ENCODE peak calls at places on chromosomes 11 and 22, in ten cellular contexts. One of them, this sample, is unnamed.
A peak's percentile ranks its signal among the peaks of the same experiment; 100 is the strongest.

GRCh38 chr11:103395612-103396011 is 286.4 kb downstream of the DYNC2H1 start:
- DNase-seq in GM12865: no peak
- DNase-seq in cerebellar nuclear complex: no peak
- DNase-seq in stomach: no peak
- DNase-seq in activated T-helper 1 cell treated with Interleukin-2 at 50 U/mL for 16 hours: no peak
- DNase-seq in iPS-NIHi11: no peak
- DNase-seq in HT-29: no peak
- DNase-seq in Caki2: peak; percentile 63
- DNase-seq in fibroblast of lung: no peak
- DNase-seq in cardiac fibroblast: peak; percentile 79
- DNase-seq in this sample: no peak

GRCh38 chr11:6755303-6755952 is 16.3 kb downstream of the OR2AG2 start:
- DNase-seq in Caki2: peak; percentile 7
- DNase-seq in stomach: peak; percentile 27
- DNase-seq in cardiac fibroblast: peak; percentile 56
- DNase-seq in activated T-helper 1 cell treated with Interleukin-2 at 50 U/mL for 16 hours: no peak
- DNase-seq in GM12865: peak; percentile 38
- DNase-seq in iPS-NIHi11: peak; percentile 91
- DNase-seq in fibroblast of lung: peak; percentile 44
- DNase-seq in HT-29: peak; percentile 75
- DNase-seq in cerebellar nuclear complex: no peak
- DNase-seq in this sample: peak; percentile 39

GRCh38 chr11:119691020-119691666 is 37.9 kb downstream of the NECTIN1 start:
- DNase-seq in iPS-NIHi11: no peak
- DNase-seq in HT-29: no peak
- DNase-seq in GM12865: peak; percentile 39
- DNase-seq in activated T-helper 1 cell treated with Interleukin-2 at 50 U/mL for 16 hours: no peak
- DNase-seq in fibroblast of lung: no peak
- DNase-seq in cerebellar nuclear complex: no peak
- DNase-seq in stomach: no peak
- DNase-seq in Caki2: no peak
- DNase-seq in cardiac fibroblast: no peak
- DNase-seq in this sample: no peak

GRCh38 chr11:17751558-17751957 is 17.0 kb downstream of the KCNC1 start:
- DNase-seq in Caki2: no peak
- DNase-seq in HT-29: no peak
- DNase-seq in fibroblast of lung: no peak
- DNase-seq in iPS-NIHi11: no peak
- DNase-seq in GM12865: no peak
- DNase-seq in cerebellar nuclear complex: no peak
- DNase-seq in activated T-helper 1 cell treated with Interleukin-2 at 50 U/mL for 16 hours: no peak
- DNase-seq in stomach: no peak
- DNase-seq in cardiac fibroblast: no peak
- DNase-seq in this sample: peak; percentile 2

GRCh38 chr22:46108564-46109473 is 41.5 kb upstream of the PPARA start:
- DNase-seq in cardiac fibroblast: peak; percentile 63
- DNase-seq in iPS-NIHi11: peak; percentile 72
- DNase-seq in cerebellar nuclear complex: no peak
- DNase-seq in GM12865: peak; percentile 18
- DNase-seq in activated T-helper 1 cell treated with Interleukin-2 at 50 U/mL for 16 hours: no peak
- DNase-seq in Caki2: peak; percentile 48
- DNase-seq in fibroblast of lung: no peak
- DNase-seq in HT-29: peak; percentile 34
- DNase-seq in stomach: peak; percentile 79
- DNase-seq in this sample: no peak

GRCh38 chr22:40376149-40376548 is 5.8 kb downstream of the SGSM3 start:
- DNase-seq in iPS-NIHi11: no peak
- DNase-seq in Caki2: no peak
- DNase-seq in fibroblast of lung: no peak
- DNase-seq in cardiac fibroblast: no peak
- DNase-seq in GM12865: no peak
- DNase-seq in activated T-helper 1 cell treated with Interleukin-2 at 50 U/mL for 16 hours: no peak
- DNase-seq in HT-29: no peak
- DNase-seq in stomach: no peak
- DNase-seq in cerebellar nuclear complex: no peak
- DNase-seq in this sample: no peak

GRCh38 chr11:65476632-65477270 is 22.1 kb upstream of the MALAT1 start:
- DNase-seq in GM12865: no peak
- DNase-seq in cardiac fibroblast: no peak
- DNase-seq in activated T-helper 1 cell treated with Interleukin-2 at 50 U/mL for 16 hours: no peak
- DNase-seq in iPS-NIHi11: no peak
- DNase-seq in HT-29: no peak
- DNase-seq in cerebellar nuclear complex: no peak
- DNase-seq in Caki2: no peak
- DNase-seq in stomach: peak; percentile 64
- DNase-seq in fibroblast of lung: peak; percentile 49
- DNase-seq in this sample: no peak

GRCh38 chr11:61816736-61817455 is at the start of gene FADS1:
- DNase-seq in cardiac fibroblast: peak; percentile 95
- DNase-seq in fibroblast of lung: peak; percentile 96
- DNase-seq in Caki2: peak; percentile 92
- DNase-seq in iPS-NIHi11: peak; percentile 95
- DNase-seq in activated T-helper 1 cell treated with Interleukin-2 at 50 U/mL for 16 hours: peak; percentile 58
- DNase-seq in stomach: peak; percentile 83
- DNase-seq in cerebellar nuclear complex: no peak
- DNase-seq in GM12865: peak; percentile 95
- DNase-seq in HT-29: no peak
- DNase-seq in this sample: peak; percentile 97

GRCh38 chr11:103842795-103843194 is 193.6 kb upstream of the DDI1 start:
- DNase-seq in activated T-helper 1 cell treated with Interleukin-2 at 50 U/mL for 16 hours: no peak
- DNase-seq in Caki2: no peak
- DNase-seq in GM12865: no peak
- DNase-seq in stomach: no peak
- DNase-seq in cerebellar nuclear complex: no peak
- DNase-seq in iPS-NIHi11: no peak
- DNase-seq in HT-29: no peak
- DNase-seq in fibroblast of lung: peak; percentile 66
- DNase-seq in cardiac fibroblast: peak; percentile 72
- DNase-seq in this sample: no peak

GRCh38 chr11:47177229-47177845 is 658 bp upstream of the ARFGAP2 start:
- DNase-seq in Caki2: peak; percentile 74
- DNase-seq in stomach: peak; percentile 65
- DNase-seq in fibroblast of lung: peak; percentile 82
- DNase-seq in cardiac fibroblast: peak; percentile 84
- DNase-seq in cerebellar nuclear complex: no peak
- DNase-seq in activated T-helper 1 cell treated with Interleukin-2 at 50 U/mL for 16 hours: peak; percentile 58
- DNase-seq in iPS-NIHi11: peak; percentile 43
- DNase-seq in HT-29: peak; percentile 91
- DNase-seq in GM12865: peak; percentile 89
- DNase-seq in this sample: no peak

GRCh38 chr11:78808903-78809302 is 234.2 kb upstream of the NARS2 start:
- DNase-seq in HT-29: no peak
- DNase-seq in GM12865: no peak
- DNase-seq in iPS-NIHi11: no peak
- DNase-seq in fibroblast of lung: no peak
- DNase-seq in cerebellar nuclear complex: no peak
- DNase-seq in Caki2: no peak
- DNase-seq in activated T-helper 1 cell treated with Interleukin-2 at 50 U/mL for 16 hours: no peak
- DNase-seq in stomach: no peak
- DNase-seq in cardiac fibroblast: no peak
- DNase-seq in this sample: no peak

GRCh38 chr22:37378642-37379058 is 48.6 kb downstream of the ELFN2 start:
- DNase-seq in stomach: no peak
- DNase-seq in activated T-helper 1 cell treated with Interleukin-2 at 50 U/mL for 16 hours: no peak
- DNase-seq in iPS-NIHi11: no peak
- DNase-seq in Caki2: peak; percentile 19
- DNase-seq in fibroblast of lung: no peak
- DNase-seq in HT-29: no peak
- DNase-seq in cerebellar nuclear complex: no peak
- DNase-seq in cardiac fibroblast: no peak
- DNase-seq in GM12865: no peak
- DNase-seq in this sample: no peak

GRCh38 chr11:82927264-82927880 is 25.8 kb downstream of the DDIAS start:
- DNase-seq in cardiac fibroblast: peak; percentile 75
- DNase-seq in cerebellar nuclear complex: no peak
- DNase-seq in GM12865: peak; percentile 74
- DNase-seq in HT-29: peak; percentile 83
- DNase-seq in fibroblast of lung: peak; percentile 69
- DNase-seq in stomach: no peak
- DNase-seq in activated T-helper 1 cell treated with Interleukin-2 at 50 U/mL for 16 hours: no peak
- DNase-seq in Caki2: peak; percentile 28
- DNase-seq in iPS-NIHi11: peak; percentile 55
- DNase-seq in this sample: no peak

GRCh38 chr22:17569971-17570511 is 6.7 kb downstream of the SLC25A18 start:
- DNase-seq in HT-29: no peak
- DNase-seq in Caki2: peak; percentile 41
- DNase-seq in activated T-helper 1 cell treated with Interleukin-2 at 50 U/mL for 16 hours: no peak
- DNase-seq in GM12865: no peak
- DNase-seq in cerebellar nuclear complex: no peak
- DNase-seq in stomach: no peak
- DNase-seq in iPS-NIHi11: no peak
- DNase-seq in fibroblast of lung: peak; percentile 42
- DNase-seq in cardiac fibroblast: peak; percentile 48
- DNase-seq in this sample: no peak

GRCh38 chr11:118295834-118296454 is 8.6 kb upstream of the CD3E start:
- DNase-seq in fibroblast of lung: peak; percentile 15
- DNase-seq in GM12865: peak; percentile 54
- DNase-seq in Caki2: peak; percentile 24
- DNase-seq in cerebellar nuclear complex: no peak
- DNase-seq in stomach: peak; percentile 55
- DNase-seq in iPS-NIHi11: peak; percentile 44
- DNase-seq in cardiac fibroblast: peak; percentile 59
- DNase-seq in activated T-helper 1 cell treated with Interleukin-2 at 50 U/mL for 16 hours: no peak
- DNase-seq in HT-29: peak; percentile 77
- DNase-seq in this sample: no peak

GRCh38 chr22:25777870-25778269 is 35.9 kb downstream of the MYO18B start:
- DNase-seq in GM12865: peak; percentile 60
- DNase-seq in stomach: no peak
- DNase-seq in iPS-NIHi11: no peak
- DNase-seq in Caki2: peak; percentile 46
- DNase-seq in cerebellar nuclear complex: no peak
- DNase-seq in fibroblast of lung: peak; percentile 58
- DNase-seq in activated T-helper 1 cell treated with Interleukin-2 at 50 U/mL for 16 hours: no peak
- DNase-seq in HT-29: peak; percentile 58
- DNase-seq in cardiac fibroblast: peak; percentile 76
- DNase-seq in this sample: no peak

GRCh38 chr11:119318240-119319135 is 1.6 kb upstream of the MCAM start:
- DNase-seq in iPS-NIHi11: peak; percentile 50
- DNase-seq in activated T-helper 1 cell treated with Interleukin-2 at 50 U/mL for 16 hours: no peak
- DNase-seq in stomach: no peak
- DNase-seq in cerebellar nuclear complex: no peak
- DNase-seq in cardiac fibroblast: peak; percentile 87
- DNase-seq in GM12865: peak; percentile 94
- DNase-seq in fibroblast of lung: peak; percentile 62
- DNase-seq in Caki2: no peak
- DNase-seq in HT-29: peak; percentile 56
- DNase-seq in this sample: no peak

GRCh38 chr11:111308140-111308539 is 9.8 kb downstream of the POU2AF3 start:
- DNase-seq in cerebellar nuclear complex: no peak
- DNase-seq in GM12865: no peak
- DNase-seq in HT-29: peak; percentile 93
- DNase-seq in iPS-NIHi11: no peak
- DNase-seq in activated T-helper 1 cell treated with Interleukin-2 at 50 U/mL for 16 hours: no peak
- DNase-seq in cardiac fibroblast: no peak
- DNase-seq in fibroblast of lung: peak; percentile 74
- DNase-seq in Caki2: no peak
- DNase-seq in stomach: peak; percentile 91
- DNase-seq in this sample: no peak

GRCh38 chr11:59208956-59209355 is 3.8 kb downstream of the MPEG1 start:
- DNase-seq in stomach: no peak
- DNase-seq in cerebellar nuclear complex: no peak
- DNase-seq in Caki2: no peak
- DNase-seq in GM12865: peak; percentile 27
- DNase-seq in activated T-helper 1 cell treated with Interleukin-2 at 50 U/mL for 16 hours: no peak
- DNase-seq in iPS-NIHi11: no peak
- DNase-seq in HT-29: no peak
- DNase-seq in fibroblast of lung: no peak
- DNase-seq in cardiac fibroblast: no peak
- DNase-seq in this sample: no peak

GRCh38 chr22:38414009-38414395 is 41.0 kb downstream of the KCNJ4 start:
- DNase-seq in Caki2: no peak
- DNase-seq in fibroblast of lung: no peak
- DNase-seq in HT-29: no peak
- DNase-seq in iPS-NIHi11: peak; percentile 4
- DNase-seq in stomach: no peak
- DNase-seq in cardiac fibroblast: no peak
- DNase-seq in cerebellar nuclear complex: no peak
- DNase-seq in GM12865: no peak
- DNase-seq in activated T-helper 1 cell treated with Interleukin-2 at 50 U/mL for 16 hours: no peak
- DNase-seq in this sample: no peak

GRCh38 chr11:15153231-15153630 is 38.5 kb downstream of the INSC start:
- DNase-seq in GM12865: no peak
- DNase-seq in cerebellar nuclear complex: no peak
- DNase-seq in HT-29: no peak
- DNase-seq in stomach: no peak
- DNase-seq in iPS-NIHi11: no peak
- DNase-seq in fibroblast of lung: no peak
- DNase-seq in Caki2: no peak
- DNase-seq in activated T-helper 1 cell treated with Interleukin-2 at 50 U/mL for 16 hours: no peak
- DNase-seq in cardiac fibroblast: no peak
- DNase-seq in this sample: no peak

GRCh38 chr11:121550247-121551132 is 97.7 kb upstream of the SORL1-AS1 start:
- DNase-seq in fibroblast of lung: no peak
- DNase-seq in activated T-helper 1 cell treated with Interleukin-2 at 50 U/mL for 16 hours: no peak
- DNase-seq in iPS-NIHi11: no peak
- DNase-seq in HT-29: no peak
- DNase-seq in Caki2: no peak
- DNase-seq in cerebellar nuclear complex: no peak
- DNase-seq in stomach: no peak
- DNase-seq in GM12865: no peak
- DNase-seq in cardiac fibroblast: no peak
- DNase-seq in this sample: no peak

GRCh38 chr11:41612415-41612814 is 153.0 kb upstream of the LRRC4C start:
- DNase-seq in Caki2: no peak
- DNase-seq in activated T-helper 1 cell treated with Interleukin-2 at 50 U/mL for 16 hours: no peak
- DNase-seq in iPS-NIHi11: peak; percentile 6
- DNase-seq in fibroblast of lung: no peak
- DNase-seq in cardiac fibroblast: peak; percentile 27
- DNase-seq in HT-29: peak; percentile 48
- DNase-seq in stomach: no peak
- DNase-seq in cerebellar nuclear complex: no peak
- DNase-seq in GM12865: peak; percentile 2
- DNase-seq in this sample: no peak

GRCh38 chr11:36012410-36012809 is 68.5 kb downstream of the LDLRAD3 start:
- DNase-seq in stomach: no peak
- DNase-seq in fibroblast of lung: peak; percentile 57
- DNase-seq in HT-29: no peak
- DNase-seq in cerebellar nuclear complex: no peak
- DNase-seq in GM12865: no peak
- DNase-seq in activated T-helper 1 cell treated with Interleukin-2 at 50 U/mL for 16 hours: no peak
- DNase-seq in cardiac fibroblast: peak; percentile 83
- DNase-seq in Caki2: no peak
- DNase-seq in iPS-NIHi11: no peak
- DNase-seq in this sample: no peak

GRCh38 chr22:23218053-23218866 is 38.0 kb downstream of the BCR start:
- DNase-seq in cardiac fibroblast: no peak
- DNase-seq in iPS-NIHi11: no peak
- DNase-seq in Caki2: no peak
- DNase-seq in fibroblast of lung: no peak
- DNase-seq in stomach: no peak
- DNase-seq in HT-29: no peak
- DNase-seq in cerebellar nuclear complex: no peak
- DNase-seq in GM12865: no peak
- DNase-seq in activated T-helper 1 cell treated with Interleukin-2 at 50 U/mL for 16 hours: no peak
- DNase-seq in this sample: no peak

GRCh38 chr22:39520874-39521857 is 804 bp downstream of the ATF4 start:
- DNase-seq in cardiac fibroblast: peak; percentile 81
- DNase-seq in GM12865: peak; percentile 91
- DNase-seq in iPS-NIHi11: peak; percentile 75
- DNase-seq in fibroblast of lung: peak; percentile 84
- DNase-seq in Caki2: peak; percentile 83
- DNase-seq in HT-29: peak; percentile 52
- DNase-seq in activated T-helper 1 cell treated with Interleukin-2 at 50 U/mL for 16 hours: peak; percentile 48
- DNase-seq in cerebellar nuclear complex: no peak
- DNase-seq in stomach: peak; percentile 77
- DNase-seq in this sample: peak; percentile 84

GRCh38 chr11:61899146-61899841 is 7.9 kb upstream of the FADS3 start:
- DNase-seq in activated T-helper 1 cell treated with Interleukin-2 at 50 U/mL for 16 hours: peak; percentile 87
- DNase-seq in HT-29: peak; percentile 95
- DNase-seq in fibroblast of lung: peak; percentile 68
- DNase-seq in GM12865: peak; percentile 90
- DNase-seq in cardiac fibroblast: peak; percentile 79
- DNase-seq in stomach: peak; percentile 87
- DNase-seq in iPS-NIHi11: peak; percentile 96
- DNase-seq in cerebellar nuclear complex: no peak
- DNase-seq in Caki2: peak; percentile 59
- DNase-seq in this sample: peak; percentile 95

GRCh38 chr11:30775123-30775522 is 189.0 kb upstream of the MPPED2 start:
- DNase-seq in Caki2: no peak
- DNase-seq in activated T-helper 1 cell treated with Interleukin-2 at 50 U/mL for 16 hours: no peak
- DNase-seq in iPS-NIHi11: peak; percentile 12
- DNase-seq in GM12865: no peak
- DNase-seq in cardiac fibroblast: no peak
- DNase-seq in stomach: no peak
- DNase-seq in fibroblast of lung: no peak
- DNase-seq in cerebellar nuclear complex: no peak
- DNase-seq in HT-29: no peak
- DNase-seq in this sample: no peak